ENCODE peak calls at places on chromosomes 16 and 17, in eight cellular contexts. K is lung; D is lower leg skin; Q is HFFc6; Y is CD8-positive, alpha-beta T cell; V is Caco-2; U is heart left ventricle; E is neural crest cell. P is an unnamed sample.

GRCh38 chr17:75348386-75349012 is 57.0 kb downstream of the GRB2 start:
- DNase-seq in K (no peak), D (no peak), Q (no peak), V (no peak), E (no peak), Y (no peak), U (no peak), P (no peak)

GRCh38 chr16:82476786-82477185 is 150.0 kb upstream of the CDH13 start:
- DNase-seq in D (no peak), K (no peak), U (no peak), Q (no peak), E (no peak), V (no peak), Y (no peak), P (no peak)

GRCh38 chr17:82457071-82457789 is 1.3 kb upstream of the NARF start:
- DNase-seq in K (no peak), D (no peak), E (no peak), Q (no peak), Y (no peak), U (no peak), V (no peak), P (no peak)

GRCh38 chr17:30229012-30229411 is 6.5 kb downstream of the SLC6A4 start:
- DNase-seq in U (no peak), K (no peak), D (no peak), E (no peak), V (no peak), Y (no peak), Q (no peak), P (no peak)

GRCh38 chr16:72847187-72848044 is 200.5 kb downstream of the ZFHX3 start:
- DNase-seq in U (no peak), V (peak; percentile 48), Y (no peak), D (no peak), Q (peak; percentile 39), E (no peak), K (no peak), P (peak; percentile 60)

GRCh38 chr17:65550758-65551157 is 10.7 kb downstream of the AXIN2 start:
- DNase-seq in D (no peak), K (no peak), Y (no peak), V (no peak), E (no peak), Q (no peak), U (no peak), P (no peak)

GRCh38 chr17:55546481-55546880 is 35.2 kb upstream of the SMIM36 start:
- DNase-seq in U (no peak), Y (no peak), Q (no peak), K (no peak), E (no peak), D (no peak), V (no peak), P (no peak)

GRCh38 chr17:35129154-35129972 is 7.9 kb downstream of the FNDC8 start:
- DNase-seq in E (no peak), U (no peak), D (no peak), K (no peak), V (no peak), Q (no peak), Y (no peak), P (no peak)

GRCh38 chr16:12724216-12724615 is 79.5 kb downstream of the CPPED1 start:
- DNase-seq in E (no peak), V (no peak), D (no peak), K (no peak), U (no peak), Y (no peak), Q (no peak), P (no peak)

GRCh38 chr16:65825191-65825856 is 541.2 kb upstream of the CDH5 start:
- DNase-seq in Y (no peak), K (no peak), E (no peak), U (no peak), V (no peak), Q (no peak), D (no peak), P (no peak)

GRCh38 chr17:66578781-66579489 is 256.0 kb upstream of the CACNG5 start:
- DNase-seq in Y (no peak), K (no peak), D (no peak), E (no peak), U (no peak), V (no peak), Q (no peak), P (no peak)

GRCh38 chr17:40371261-40371929 is 6.9 kb upstream of the GJD3 start:
- DNase-seq in Y (no peak), V (no peak), K (no peak), E (no peak), Q (no peak), U (no peak), D (no peak), P (no peak)

GRCh38 chr16:12458591-12459400 is 344.9 kb downstream of the CPPED1 start:
- DNase-seq in Y (peak; percentile 9), U (peak; percentile 41), V (no peak), D (no peak), E (no peak), Q (no peak), K (peak; percentile 53), P (no peak)

GRCh38 chr17:61127960-61128359 is 271.7 kb upstream of the TBX2 start:
- DNase-seq in K (no peak), Q (no peak), U (no peak), E (no peak), Y (no peak), V (no peak), D (no peak), P (no peak)

GRCh38 chr17:42180922-42181850 is at the start of gene KCNH4:
- DNase-seq in U (peak; percentile 83), Y (peak; percentile 67), V (peak; percentile 87), D (peak; percentile 40), Q (peak; percentile 55), K (peak; percentile 74), E (peak; percentile 50), P (peak; percentile 36)

GRCh38 chr17:59838196-59838911 is 54.4 kb downstream of the TUBD1 start:
- DNase-seq in U (no peak), Y (no peak), K (peak; percentile 33), V (no peak), D (no peak), Q (peak; percentile 43), E (no peak), P (no peak)

GRCh38 chr17:4908711-4909496 is 6.0 kb upstream of the CHRNE start:
- DNase-seq in Q (peak; percentile 90), D (peak; percentile 92), E (peak; percentile 77), K (peak; percentile 88), Y (peak; percentile 61), V (peak; percentile 86), U (peak; percentile 93), P (peak; percentile 80)

DNA sequence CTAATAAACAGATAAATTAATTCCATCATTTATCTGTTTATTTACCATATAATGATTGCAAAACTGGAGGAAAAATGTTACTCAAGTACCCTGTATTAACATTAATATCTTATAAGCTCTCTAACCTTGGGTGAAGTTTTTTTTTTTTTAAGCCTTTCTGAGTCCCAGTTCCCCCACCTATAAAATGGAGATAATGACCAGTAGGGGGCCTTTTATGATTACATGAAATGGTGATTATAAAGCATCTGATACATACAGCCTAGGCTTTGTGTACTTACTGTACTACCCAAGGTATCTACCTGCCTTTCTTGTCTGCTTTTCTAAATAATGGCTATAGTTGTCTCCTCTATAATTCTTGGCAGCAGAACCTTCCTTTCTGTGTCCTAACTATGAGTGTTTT is 22.6 kb downstream of the LRRC36 start:
- DNase-seq in Q (peak; percentile 3), V (no peak), K (no peak), Y (no peak), E (no peak), U (no peak), D (no peak), P (no peak)
- TF ChIP-seq CTCF in Q (peak; percentile 78), V (peak; percentile 34), K (no peak), Y (peak; percentile 38), E (peak; percentile 59), U (peak; percentile 47), D (no peak), P (peak; percentile 52)

GRCh38 chr17:8631554-8631877 is 991 bp upstream of the MYH10 start:
- DNase-seq in Y (no peak), E (no peak), Q (no peak), V (no peak), K (no peak), U (no peak), D (no peak), P (no peak)
- TF ChIP-seq CTCF in Y (no peak), E (no peak), Q (no peak), V (peak; percentile 29), K (no peak), U (no peak), D (no peak), P (no peak)

DNA sequence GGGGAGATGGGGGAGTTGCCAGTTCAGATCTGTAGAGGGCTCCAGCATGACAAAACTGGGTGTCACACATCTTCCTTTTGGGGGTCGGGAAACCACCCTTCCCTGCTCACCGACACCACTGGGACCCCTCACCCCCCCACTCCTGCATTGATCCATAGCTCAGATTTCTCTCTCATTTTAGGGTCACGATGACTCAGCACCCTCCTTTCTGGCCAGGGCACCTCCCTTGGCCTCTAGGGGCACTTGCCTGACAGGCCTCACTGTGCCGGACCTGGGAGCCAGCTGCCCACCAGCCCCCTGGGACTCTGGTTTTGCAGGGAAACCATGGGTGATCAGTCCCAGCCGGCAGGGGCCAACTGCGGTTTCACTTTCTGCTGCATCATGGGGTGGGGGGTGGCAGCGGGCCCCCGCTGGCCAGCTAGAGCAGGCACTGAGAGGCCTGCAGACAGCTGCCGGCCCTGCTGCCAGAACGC is 239.4 kb downstream of the MRTFB start:
- DNase-seq in V (no peak), U (no peak), Y (no peak), K (no peak), Q (no peak), D (no peak), E (no peak), P (no peak)
- TF ChIP-seq CTCF in V (peak; percentile 9), U (no peak), Y (no peak), K (no peak), Q (peak; percentile 61), D (no peak), E (no peak), P (no peak)

GRCh38 chr17:19263621-19264010 is 26.4 kb downstream of the EPN2 start:
- DNase-seq in D (no peak), E (no peak), U (peak; percentile 54), K (no peak), Y (no peak), V (no peak), Q (peak; percentile 68), P (no peak)

GRCh38 chr17:19258371-19258770 is 21.2 kb downstream of the EPN2 start:
- DNase-seq in D (no peak), Y (no peak), V (no peak), E (no peak), K (no peak), Q (no peak), U (peak; percentile 2), P (no peak)

GRCh38 chr17:19264277-19264676 is 27.1 kb downstream of the EPN2 start:
- DNase-seq in K (no peak), V (no peak), Q (no peak), D (no peak), Y (no peak), U (peak; percentile 8), E (no peak), P (no peak)

GRCh38 chr17:19262650-19263620 is 25.8 kb downstream of the EPN2 start:
- DNase-seq in U (peak; percentile 22), Y (no peak), Q (peak; percentile 36), K (peak; percentile 50), V (no peak), E (no peak), D (no peak), P (no peak)

DNA sequence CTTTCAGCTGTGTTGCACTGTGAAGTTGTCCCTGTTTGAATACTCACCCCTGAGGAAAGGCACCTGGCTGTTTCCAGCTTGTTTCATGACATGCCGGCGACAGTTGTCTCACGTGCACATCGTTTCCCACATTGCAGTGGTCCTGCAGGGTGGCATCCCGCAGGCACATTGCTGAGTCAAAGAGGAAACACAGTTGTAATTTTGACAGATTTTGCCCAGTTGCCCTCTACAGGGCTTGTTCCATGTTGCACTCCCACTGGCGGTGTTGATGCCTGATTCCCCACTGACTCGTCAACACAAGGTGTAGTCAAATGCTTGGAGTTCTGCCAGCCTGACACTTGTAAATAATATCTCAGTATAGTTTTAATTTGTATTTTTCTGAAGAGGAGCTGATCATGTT is 23.8 kb downstream of the EPN2 start:
- DNase-seq in V (no peak), K (no peak), D (no peak), E (no peak), Q (no peak), Y (no peak), U (peak; percentile 29), P (no peak)
- TF ChIP-seq CTCF in V (peak; percentile 23), K (no peak), D (no peak), E (peak; percentile 32), Q (peak; percentile 29), Y (no peak), U (peak; percentile 18), P (no peak)

P was measured in Calu3.